ENCODE peak calls at places on chromosomes 11 and 22, in eight cellular contexts. O is A549, M is brain microvascular endothelial cell, S is heart right ventricle, V is psoas muscle, K is esophagus squamous epithelium, P is fibroblast of villous mesenchyme, Q is AG10803. J is an unnamed sample.

GRCh38 chr22:40805699-40806203 is 13.4 kb downstream of the SLC25A17 start:
- DNase-seq in K (no peak), O (no peak), Q (no peak), M (no peak), V (no peak), P (no peak), S (no peak), J (no peak)

GRCh38 chr11:3865388-3866193 is 10.1 kb downstream of the STIM1 start:
- DNase-seq in P (peak; percentile 61), M (peak; percentile 43), S (peak; percentile 16), V (no peak), O (no peak), K (no peak), Q (peak; percentile 76), J (no peak)

GRCh38 chr11:111788051-111788450 is 21.9 kb upstream of the PPP2R1B start:
- DNase-seq in S (peak; percentile 77), P (no peak), M (no peak), K (no peak), O (no peak), Q (no peak), V (peak; percentile 72), J (no peak)

GRCh38 chr22:47748887-47749286 is 986.4 kb downstream of the TBC1D22A start:
- DNase-seq in Q (no peak), S (no peak), M (no peak), V (no peak), P (no peak), K (no peak), O (no peak), J (no peak)

GRCh38 chr22:26139320-26139719 is 29.9 kb upstream of the SEZ6L start:
- DNase-seq in P (no peak), K (no peak), O (no peak), V (no peak), Q (no peak), M (no peak), S (peak; percentile 10), J (no peak)

GRCh38 chr11:118921121-118921928 is 4.4 kb downstream of the BCL9L start:
- DNase-seq in Q (peak; percentile 90), M (peak; percentile 77), K (no peak), O (no peak), P (peak; percentile 97), S (peak; percentile 54), V (peak; percentile 88), J (peak; percentile 95)

GRCh38 chr11:56932572-56933235 is 56.0 kb upstream of the OR5AK2 start:
- DNase-seq in Q (peak; percentile 29), M (peak; percentile 79), P (peak; percentile 13), S (no peak), K (no peak), O (peak; percentile 91), V (no peak), J (no peak)

GRCh38 chr11:37108436-37109204 is 510.6 kb upstream of the RAG2 start:
- DNase-seq in Q (no peak), M (no peak), P (no peak), V (no peak), K (no peak), O (no peak), S (no peak), J (no peak)

GRCh38 chr22:31436132-31436531 is 36.7 kb downstream of the DRG1 start:
- DNase-seq in V (no peak), Q (peak; percentile 37), S (no peak), P (no peak), M (no peak), K (no peak), O (no peak), J (no peak)

GRCh38 chr22:37203354-37204044 is 8.8 kb downstream of the SSTR3 start:
- DNase-seq in S (no peak), K (no peak), V (peak; percentile 40), P (no peak), Q (no peak), M (no peak), O (no peak), J (no peak)

DNA sequence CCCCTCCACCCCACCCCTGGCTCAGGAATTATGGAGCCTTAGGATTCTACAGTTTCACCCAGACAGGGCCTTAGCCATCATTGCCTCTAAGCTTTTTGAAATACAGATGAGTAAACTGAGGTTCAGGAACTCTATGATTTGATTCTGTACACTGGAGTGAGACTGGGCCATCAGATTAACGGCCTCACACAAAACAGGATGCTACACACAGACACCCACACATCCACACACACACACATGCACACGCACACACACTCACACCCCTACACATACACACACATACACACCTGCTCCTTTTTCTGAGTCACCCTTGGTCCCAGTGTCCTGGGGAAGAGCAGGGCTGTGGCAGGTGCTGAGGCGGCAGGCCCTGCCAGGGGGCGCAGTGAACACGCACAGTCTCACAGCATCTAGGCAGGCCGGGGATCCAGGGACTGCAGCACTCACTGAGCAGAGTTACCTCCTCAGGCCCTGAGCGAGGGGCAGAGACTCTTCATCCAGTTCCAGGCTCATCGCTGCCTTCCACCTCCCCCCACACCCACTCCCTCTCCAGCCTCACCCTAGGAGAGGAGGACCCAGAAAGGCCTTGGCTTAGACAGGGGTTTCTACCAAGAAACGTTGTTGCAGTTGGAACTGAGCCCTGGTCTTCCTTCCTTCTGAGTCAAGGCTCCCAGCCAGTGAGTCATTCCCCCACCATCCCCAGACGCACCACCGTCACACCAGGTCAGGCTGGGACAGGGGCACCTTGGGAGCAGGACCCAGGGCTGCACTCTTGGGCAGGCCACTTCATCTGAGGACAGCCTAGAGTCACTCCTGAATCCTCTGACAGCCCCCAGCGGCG is 89.8 kb upstream of the PARVA start:
- DNase-seq in O (peak; percentile 97), K (no peak), Q (peak; percentile 97), P (peak; percentile 95), V (peak; percentile 77), M (peak; percentile 98), S (peak; percentile 61), J (peak; percentile 88)
- TF ChIP-seq CTCF in O (peak; percentile 67), K (no peak), Q (peak; percentile 53), P (peak; percentile 57), V (no peak), M (peak; percentile 76), S (no peak), J (no peak)

GRCh38 chr11:108664241-108664640 is 628 bp upstream of the DDX10 start:
- DNase-seq in Q (no peak), M (no peak), P (no peak), S (no peak), V (no peak), O (no peak), K (no peak), J (no peak)

GRCh38 chr11:108664730-108665525 is at the start of gene DDX10:
- DNase-seq in M (peak; percentile 97), S (peak; percentile 98), V (peak; percentile 99), O (peak; percentile 81), P (peak; percentile 99), K (peak; percentile 82), Q (peak; percentile 97), J (peak; percentile 97)

GRCh38 chr11:108663154-108663877 is 1.6 kb upstream of the DDX10 start:
- DNase-seq in V (no peak), Q (no peak), O (no peak), M (no peak), K (no peak), S (no peak), P (no peak), J (no peak)

GRCh38 chr11:108669261-108669660 is 4.4 kb downstream of the DDX10 start:
- DNase-seq in O (no peak), P (no peak), S (no peak), V (no peak), Q (no peak), M (no peak), K (no peak), J (no peak)

GRCh38 chr11:108666373-108666772 is 1.5 kb downstream of the DDX10 start:
- DNase-seq in P (no peak), Q (no peak), M (no peak), V (no peak), O (no peak), K (no peak), S (no peak), J (no peak)
- H3K4me3 ChIP-seq in P (no peak overlapping the region), Q (peak overlapping the region; percentile 5), M (no peak overlapping the region), V (peak overlapping the region; percentile 98), O (peak overlapping the region; percentile 74), K (no peak overlapping the region), S (no peak overlapping the region), J (no peak overlapping the region)

GRCh38 chr11:8754241-8754640 is 71.6 kb downstream of the RPL27A start:
- DNase-seq in O (no peak), P (peak; percentile 34), M (no peak), V (no peak), K (no peak), S (no peak), Q (peak; percentile 68), J (no peak)
- TF ChIP-seq CTCF in O (no peak), P (peak; percentile 35), M (no peak), V (peak; percentile 8), K (peak; percentile 35), S (peak; percentile 17), Q (peak; percentile 56), J (no peak)

DNA sequence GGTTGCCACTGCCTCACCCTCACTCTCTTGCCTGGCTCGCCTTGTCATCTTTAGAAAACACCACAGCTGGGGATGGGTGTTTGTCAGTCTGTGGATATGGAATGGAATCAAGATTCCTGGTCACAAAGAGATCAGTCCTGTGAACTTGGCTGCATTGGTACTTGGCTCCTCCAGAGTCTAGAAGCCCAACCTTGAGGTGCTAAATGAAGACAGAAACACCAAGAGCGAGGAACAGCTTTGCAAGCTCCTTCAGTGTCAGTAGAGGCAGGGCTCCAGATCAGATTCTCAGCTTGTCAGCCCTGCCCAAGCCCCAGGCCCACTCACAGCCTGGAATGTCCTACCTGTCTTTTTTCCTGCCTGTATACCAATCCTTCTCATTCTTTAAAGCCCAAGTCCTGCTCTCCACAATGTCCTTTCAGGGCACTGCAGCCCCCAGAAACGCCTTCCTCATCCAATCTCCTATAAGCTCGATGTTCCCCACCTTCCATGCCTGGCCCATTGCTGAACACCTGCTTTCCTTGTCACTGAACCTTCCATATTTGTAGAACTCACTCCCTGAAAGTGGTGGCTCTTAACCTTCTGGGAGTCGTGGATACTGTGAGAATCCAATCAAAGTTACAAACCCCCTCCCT is 188.9 kb downstream of the BCR start:
- DNase-seq in M (no peak), S (no peak), P (no peak), O (no peak), V (no peak), Q (no peak), K (no peak), J (peak; percentile 52)
- H3K4me3 ChIP-seq in M (no peak overlapping the region), S (no peak overlapping the region), P (no peak overlapping the region), O (no peak overlapping the region), V (no peak overlapping the region), Q (no peak overlapping the region), K (no peak overlapping the region), J (no peak overlapping the region)

DNA sequence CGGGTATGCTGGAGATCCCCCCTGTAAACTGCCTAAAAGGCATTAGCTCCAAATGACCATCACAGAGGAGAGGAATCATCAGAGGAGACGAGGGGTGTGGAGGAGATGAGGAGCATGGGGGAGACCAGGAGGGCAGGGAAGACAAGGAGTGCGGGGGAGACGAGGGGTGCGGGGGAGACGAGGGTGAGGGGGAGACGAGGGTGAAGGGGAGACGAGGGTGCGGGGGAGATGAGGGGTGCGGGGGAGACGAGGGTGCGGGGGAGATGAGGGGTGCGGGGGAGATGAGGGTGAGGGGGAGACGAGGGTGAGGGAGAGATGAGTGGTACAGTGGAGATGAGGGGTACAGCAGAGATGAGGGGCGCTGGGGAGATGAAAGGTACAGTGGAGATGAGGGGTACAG is 17.5 kb upstream of the GAL start:
- DNase-seq in V (no peak), P (no peak), M (no peak), S (no peak), K (no peak), O (no peak), Q (no peak), J (no peak)
- TF ChIP-seq CTCF in V (no peak), P (no peak), M (no peak), S (no peak), K (no peak), O (no peak), Q (no peak), J (no peak)

J was measured in lower leg skin.